ENCODE peak calls at places on chromosomes 13 and 19, in four cellular contexts. L is HepG2, S is NB4, Q is endothelial cell of umbilical vein. A is an unnamed sample.

GRCh38 chr19:18437481-18438330 is at the start of gene ISYNA1:
- DNase-seq in S (no peak), Q (peak; percentile 66), L (peak; percentile 14), A (peak; percentile 69)

GRCh38 chr13:31201341-31202024 is 1.7 kb downstream of the B3GLCT start:
- DNase-seq in Q (no peak), S (peak; percentile 16), L (no peak), A (no peak)

GRCh38 chr13:61685683-61686013 is 270.0 kb upstream of the PCDH20 start:
- DNase-seq in L (peak; percentile 34), Q (no peak), S (peak; percentile 11), A (no peak)

GRCh38 chr19:31326329-31327028 is 22.8 kb downstream of the TSHZ3 start:
- DNase-seq in S (no peak), Q (no peak), L (no peak), A (no peak)

GRCh38 chr13:26482451-26483197 is 74.9 kb upstream of the WASF3 start:
- DNase-seq in S (peak; percentile 79), Q (peak; percentile 79), L (peak; percentile 61), A (peak; percentile 66)

GRCh38 chr13:93304134-93304533 is 77.5 kb downstream of the GPC6 start:
- DNase-seq in Q (no peak), S (no peak), L (no peak), A (no peak)

GRCh38 chr13:102405499-102406079 is 3.7 kb upstream of the FGF14 start:
- DNase-seq in Q (no peak), S (peak; percentile 21), L (no peak), A (no peak)

GRCh38 chr19:7654401-7654800 is 14.4 kb upstream of the RETN start:
- DNase-seq in Q (no peak), L (no peak), S (no peak), A (no peak)

GRCh38 chr19:30467239-30467638 is 95.1 kb downstream of the ZNF536 start:
- DNase-seq in S (no peak), Q (no peak), L (no peak), A (no peak)

GRCh38 chr19:39852882-39853281 is 6.7 kb upstream of the FBL start:
- DNase-seq in L (no peak), S (no peak), Q (no peak), A (no peak)

GRCh38 chr13:76799696-76800095 is 86.5 kb downstream of the KCTD12 start:
- DNase-seq in S (peak; percentile 7), Q (peak; percentile 90), L (no peak), A (no peak)

GRCh38 chr13:110254751-110255553 is 52.0 kb downstream of the COL4A1 start:
- DNase-seq in Q (no peak), S (no peak), L (no peak), A (no peak)

GRCh38 chr13:78183737-78184136 is 265.1 kb upstream of the EDNRB start:
- DNase-seq in S (no peak), L (no peak), Q (no peak), A (no peak)

GRCh38 chr13:113074876-113075275 is 30.7 kb upstream of the F7 start:
- DNase-seq in L (no peak), Q (no peak), S (no peak), A (no peak)

GRCh38 chr13:45627656-45628055 is 12.1 kb upstream of the ERICH6B start:
- DNase-seq in S (no peak), Q (no peak), L (no peak), A (no peak)

GRCh38 chr13:48448963-48449614 is 36.2 kb upstream of the LPAR6 start:
- DNase-seq in S (peak; percentile 81), L (no peak), Q (no peak), A (no peak)

GRCh38 chr19:42066075-42066754 is 3.8 kb downstream of the GRIK5 start:
- DNase-seq in Q (no peak), S (no peak), L (no peak), A (no peak)

GRCh38 chr19:15640904-15641597 is 354 bp downstream of the CYP4F3 start:
- DNase-seq in L (peak; percentile 87), Q (no peak), S (peak; percentile 17), A (no peak)

GRCh38 chr19:40607898-40608621 is 6.9 kb downstream of the LTBP4 start:
- DNase-seq in S (no peak), L (no peak), Q (no peak), A (no peak)

GRCh38 chr19:11814707-11815050 is 606 bp downstream of the ZNF440 start:
- DNase-seq in S (peak; percentile 56), L (no peak), Q (peak; percentile 19), A (no peak)

GRCh38 chr13:35594096-35594495 is 117.6 kb upstream of the MAB21L1 start:
- DNase-seq in Q (no peak), L (no peak), S (no peak), A (no peak)

GRCh38 chr19:56956503-56957226 is 116.1 kb upstream of the PEG3 start:
- DNase-seq in Q (no peak), S (no peak), L (no peak), A (no peak)

GRCh38 chr13:46864941-46865340 is 31.9 kb downstream of the HTR2A start:
- DNase-seq in L (no peak), S (peak; percentile 15), Q (peak; percentile 2), A (no peak)

GRCh38 chr13:51330741-51331140 is 8.8 kb upstream of the SERPINE3 start:
- DNase-seq in L (no peak), S (peak; percentile 87), Q (no peak), A (no peak)

GRCh38 chr13:43006893-43007631 is 15.0 kb upstream of the EPSTI1 start:
- DNase-seq in S (no peak), L (peak; percentile 52), Q (no peak), A (no peak)

GRCh38 chr19:995051-995827 is 5.0 kb upstream of the GRIN3B start:
- DNase-seq in Q (no peak), S (no peak), L (no peak), A (no peak)

GRCh38 chr19:15198006-15198356 is 2.8 kb downstream of the NOTCH3 start:
- DNase-seq in S (no peak), Q (no peak), L (no peak), A (peak; percentile 42)

GRCh38 chr19:11382898-11383705 is 1.0 kb downstream of the EPOR start:
- DNase-seq in L (peak; percentile 70), Q (peak; percentile 28), S (peak; percentile 72), A (peak; percentile 79)

GRCh38 chr19:7739801-7740659 is 7.3 kb downstream of the CD209 start:
- DNase-seq in S (no peak), L (no peak), Q (no peak), A (no peak)

GRCh38 chr19:34794289-34794960 is 21.4 kb upstream of the ZNF599 start:
- DNase-seq in Q (no peak), L (no peak), S (no peak), A (no peak)

DNA sequence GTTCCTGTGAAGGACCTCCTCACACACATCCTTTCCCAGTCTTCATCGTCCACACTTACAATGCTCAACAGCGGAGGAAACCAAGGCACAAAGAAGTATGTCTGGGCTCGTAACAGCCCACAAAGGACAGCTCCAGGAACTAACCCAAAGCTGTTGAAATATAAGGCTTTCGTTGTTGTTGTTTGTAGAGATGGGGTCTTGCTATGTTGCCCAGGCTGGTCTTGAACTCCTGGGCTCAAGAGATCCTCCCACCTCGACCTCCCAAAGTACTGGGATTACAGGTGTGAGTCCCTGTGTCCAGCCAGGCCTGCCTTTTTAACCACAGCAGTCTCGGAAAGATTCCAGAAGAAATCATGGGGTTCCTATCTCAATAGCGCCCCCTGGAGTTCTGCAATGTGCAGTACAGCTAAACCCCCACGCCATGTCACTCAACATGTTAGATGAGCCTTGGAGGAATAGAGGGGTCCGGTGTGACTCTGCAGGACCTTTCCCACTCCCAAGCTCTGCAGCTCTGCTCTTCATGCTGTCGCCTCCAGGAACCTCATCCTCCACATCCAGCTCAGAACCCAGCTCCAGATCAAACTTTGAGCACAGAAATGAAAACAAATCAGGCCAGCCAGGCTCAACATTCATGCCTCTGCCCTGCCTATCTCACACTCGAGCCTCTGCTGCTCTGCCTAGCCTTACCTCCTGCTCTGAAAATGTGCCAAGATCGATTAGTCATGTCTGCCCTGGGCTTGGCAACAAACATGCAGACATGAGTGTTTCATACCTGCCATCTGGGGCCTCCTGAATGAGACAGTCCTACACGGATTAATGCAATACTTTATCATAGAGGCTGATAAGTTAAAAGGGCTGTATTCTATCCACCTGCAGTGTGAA is 7.5 kb downstream of the PLA2G4C start:
- DNase-seq in Q (peak; percentile 43), L (peak; percentile 53), S (peak; percentile 82), A (peak; percentile 85)
- TF ChIP-seq MYC in Q (no peak), L (no peak), S (no peak), A (no peak)

GRCh38 chr19:21321996-21322395 is 7.2 kb downstream of the ZNF708 start:
- DNase-seq in S (no peak), Q (no peak), L (no peak), A (no peak)
- TF ChIP-seq MYC in S (no peak), Q (no peak), L (no peak), A (no peak)

GRCh38 chr19:51065221-51065960 is 499 bp upstream of the KLK13 start:
- DNase-seq in Q (no peak), L (no peak), S (no peak), A (no peak)

GRCh38 chr19:51064534-51065220 is at the start of gene KLK13:
- DNase-seq in Q (no peak), S (no peak), L (no peak), A (peak; percentile 22)

GRCh38 chr19:51066816-51067215 is 1.9 kb upstream of the KLK13 start:
- DNase-seq in L (no peak), S (no peak), Q (no peak), A (no peak)

GRCh38 chr19:51063664-51064063 is 1.2 kb downstream of the KLK13 start:
- DNase-seq in Q (no peak), S (no peak), L (no peak), A (no peak)

GRCh38 chr19:51066393-51066792 is 1.5 kb upstream of the KLK13 start:
- DNase-seq in Q (no peak), L (no peak), S (no peak), A (no peak)
- TF ChIP-seq MYC in Q (no peak), L (no peak), S (no peak), A (no peak)

GRCh38 chr19:58218899-58219298 is 9.8 kb upstream of the ZNF544 start:
- DNase-seq in L (peak; percentile 8), S (peak; percentile 50), Q (peak; percentile 20), A (no peak)
- TF ChIP-seq MYC in L (no peak), S (no peak), Q (no peak), A (no peak)